ENCODE peak calls at places on chromosome 5, in five cellular contexts. C is GM12878, F is H1, O is HepG2, R is K562. P is an unnamed sample.

GRCh38 chr5:180180198-180180820 is 28.7 kb downstream of the RASGEF1C start:
- DNase-seq in C (no peak), F (no peak), O (no peak), R (no peak), P (no peak)

GRCh38 chr5:9166202-9167147 is 379.4 kb downstream of the SEMA5A start:
- DNase-seq in C (no peak), F (no peak), O (no peak), R (no peak), P (no peak)

GRCh38 chr5:129698661-129699060 is 49.2 kb upstream of the MINAR2 start:
- DNase-seq in C (no peak), F (no peak), O (no peak), R (no peak), P (no peak)

GRCh38 chr5:143001764-143002351 is 231.7 kb downstream of the ARHGAP26 start:
- DNase-seq in C (no peak), F (no peak), O (no peak), R (no peak), P (no peak)

GRCh38 chr5:66743344-66743743 is 147.2 kb downstream of the MAST4 start:
- DNase-seq in C (no peak), F (no peak), O (no peak), R (no peak), P (no peak)

GRCh38 chr5:89265511-89266169 is 382.7 kb upstream of the MEF2C start:
- DNase-seq in C (no peak), F (no peak), O (no peak), R (no peak), P (no peak)

GRCh38 chr5:160470437-160471341 is 49.0 kb downstream of the PTTG1 start:
- DNase-seq in C (no peak), F (no peak), O (no peak), R (no peak), P (no peak)

GRCh38 chr5:28576022-28576421 is 1537.6 kb upstream of the CDH9 start:
- DNase-seq in C (no peak), F (no peak), O (peak), R (no peak), P (no peak)

GRCh38 chr5:72210913-72211670 is 103.8 kb downstream of the MAP1B start:
- DNase-seq in C (no peak), F (no peak), O (peak), R (peak), P (no peak)

GRCh38 chr5:18744990-18745590 is 1110.8 kb downstream of the TAF11L14 start:
- DNase-seq in C (no peak), F (no peak), O (no peak), R (peak), P (no peak)

GRCh38 chr5:82863260-82863659 is 213.9 kb downstream of the TMEM167A start:
- DNase-seq in C (no peak), F (no peak), O (no peak), R (no peak), P (no peak)

GRCh38 chr5:55636177-55636576 is 75.9 kb downstream of the SLC38A9 start:
- DNase-seq in C (no peak), F (no peak), O (no peak), R (no peak), P (no peak)

GRCh38 chr5:90561766-90562165 is 3.2 kb downstream of the ADGRV1 start:
- DNase-seq in C (no peak), F (no peak), O (no peak), R (no peak), P (no peak)

GRCh38 chr5:54062958-54063357 is 247.4 kb downstream of the ARL15 start:
- DNase-seq in C (no peak), F (no peak), O (no peak), R (no peak), P (no peak)

GRCh38 chr5:59988396-59988795 is 94.9 kb upstream of the PDE4D start:
- DNase-seq in C (no peak), F (no peak), O (no peak), R (no peak), P (no peak)

GRCh38 chr5:74762599-74762998 is 4.3 kb downstream of the GFM2 start:
- DNase-seq in C (no peak), F (no peak), O (peak), R (no peak), P (peak)

GRCh38 chr5:118125687-118126086 is 862.7 kb downstream of the DTWD2 start:
- DNase-seq in C (no peak), F (no peak), O (no peak), R (no peak), P (no peak)

GRCh38 chr5:163914911-163915310 is 409.5 kb downstream of the MAT2B start:
- DNase-seq in C (peak), F (no peak), O (no peak), R (peak), P (no peak)

GRCh38 chr5:159051431-159052281 is 48.1 kb downstream of the EBF1 start:
- DNase-seq in C (no peak), F (peak), O (no peak), R (no peak), P (no peak)

GRCh38 chr5:5126444-5126843 is 13.7 kb upstream of the ADAMTS16 start:
- DNase-seq in C (no peak), F (no peak), O (no peak), R (no peak), P (no peak)

GRCh38 chr5:15566789-15567188 is 66.8 kb downstream of the FBXL7 start:
- DNase-seq in C (no peak), F (no peak), O (no peak), R (no peak), P (no peak)

GRCh38 chr5:88679638-88680037 is 203.3 kb downstream of the MEF2C start:
- DNase-seq in C (no peak), F (no peak), O (no peak), R (no peak), P (no peak)

GRCh38 chr5:34898258-34898895 is 16.9 kb downstream of the RAD1 start:
- DNase-seq in C (no peak), F (peak), O (peak), R (peak), P (peak)

GRCh38 chr5:108607421-108607820 is 140.3 kb upstream of the FER start:
- DNase-seq in C (no peak), F (no peak), O (no peak), R (no peak), P (no peak)

GRCh38 chr5:69331528-69332445 is 814 bp downstream of the CCDC125 start:
- DNase-seq in C (no peak), F (peak), O (peak), R (no peak), P (no peak)

GRCh38 chr5:92544042-92544441 is 1037.0 kb downstream of the NR2F1-AS1 start:
- DNase-seq in C (no peak), F (no peak), O (no peak), R (no peak), P (no peak)

GRCh38 chr5:133891390-133891789 is 77.0 kb downstream of the C5orf15 start:
- DNase-seq in C (no peak), F (no peak), O (no peak), R (no peak), P (no peak)

GRCh38 chr5:151047814-151048425 is 27.5 kb downstream of the GPX3 start:
- DNase-seq in C (no peak), F (peak), O (peak), R (peak), P (no peak)

GRCh38 chr5:141941307-141941706 is 16.7 kb downstream of the PCDH12 start:
- DNase-seq in C (no peak), F (no peak), O (no peak), R (no peak), P (no peak)

GRCh38 chr5:163867738-163868137 is 362.3 kb downstream of the MAT2B start:
- DNase-seq in C (no peak), F (no peak), O (no peak), R (no peak), P (no peak)

GRCh38 chr5:135391869-135392255 is 7.2 kb downstream of the MACROH2A1 start:
- DNase-seq in C (no peak), F (no peak), O (no peak), R (no peak), P (no peak)

GRCh38 chr5:9596256-9596655 is 33.9 kb downstream of the TAS2R1 start:
- DNase-seq in C (no peak), F (no peak), O (no peak), R (no peak), P (no peak)

GRCh38 chr5:175363300-175363699 is 80.7 kb downstream of the DRD1 start:
- DNase-seq in C (no peak), F (no peak), O (no peak), R (no peak), P (no peak)

GRCh38 chr5:10591946-10592345 is 28.1 kb downstream of the ANKRD33B start:
- DNase-seq in C (no peak), F (no peak), O (no peak), R (no peak), P (no peak)

GRCh38 chr5:144209421-144209820 is 38.7 kb downstream of the KCTD16 start:
- DNase-seq in C (no peak), F (no peak), O (no peak), R (no peak), P (no peak)

GRCh38 chr5:12522116-12522515 is 617.9 kb upstream of the CTNND2 start:
- DNase-seq in C (no peak), F (no peak), O (no peak), R (no peak), P (no peak)

GRCh38 chr5:43514471-43514815 is 505 bp downstream of the C5orf34 start:
- DNase-seq in C (no peak), F (no peak), O (peak), R (no peak), P (no peak)
- TF ChIP-seq SP1 in C (no peak), F (no peak), O (no peak), R (no peak), P (no peak)

GRCh38 chr5:62719061-62719730 is 140.6 kb downstream of the LRRC70 start:
- DNase-seq in C (no peak), F (no peak), O (no peak), R (no peak), P (no peak)
- H3K4me2 ChIP-seq in C (no peak), F (no peak), O (no peak), R (no peak), P (no peak)

GRCh38 chr5:77867914-77868313 is 91.8 kb upstream of the TBCA start:
- DNase-seq in C (no peak), F (no peak), O (no peak), R (no peak), P (no peak)
- TF ChIP-seq SRF in C (no peak), F (no peak), O (no peak), R (no peak), P (no peak)

GRCh38 chr5:98975682-98976407 is 47.0 kb upstream of the CHD1 start:
- DNase-seq in C (peak), F (no peak), O (no peak), R (no peak), P (no peak)
- TF ChIP-seq SP1 in C (no peak), F (no peak), O (no peak), R (no peak), P (no peak)

GRCh38 chr5:95925939-95926338 is 35.7 kb downstream of the ELL2 start:
- DNase-seq in C (peak), F (no peak), O (no peak), R (no peak), P (no peak)

GRCh38 chr5:95925345-95925744 is 36.3 kb downstream of the ELL2 start:
- DNase-seq in C (no peak), F (no peak), O (no peak), R (no peak), P (no peak)

GRCh38 chr5:95923918-95924559 is 37.6 kb downstream of the ELL2 start:
- DNase-seq in C (peak), F (no peak), O (no peak), R (peak), P (no peak)

GRCh38 chr5:95922798-95923197 is 38.9 kb downstream of the ELL2 start:
- DNase-seq in C (no peak), F (no peak), O (no peak), R (no peak), P (no peak)

GRCh38 chr5:95924720-95925119 is 36.9 kb downstream of the ELL2 start:
- DNase-seq in C (no peak), F (no peak), O (peak), R (peak), P (no peak)
- H3K4me2 ChIP-seq in C (peak), F (no peak), O (peak), R (peak), P (no peak)

P was measured in HCT116.